ENCODE peak calls at places on chromosome X, in nine cellular contexts. E, K, D, X, W, N, Q, J and U are unnamed samples.

GRCh38 chrX:132875705-132876508 is 82.5 kb downstream of the HS6ST2 start:
- DNase-seq in E (no peak), K (no peak), D (no peak), X (no peak), W (no peak), N (no peak), Q (no peak), J (no peak), U (no peak)

GRCh38 chrX:131675596-131676194 is 131.8 kb downstream of the OR13H1 start:
- DNase-seq in E (no peak), K (no peak), D (no peak), X (peak), W (no peak), N (no peak), Q (peak), J (no peak), U (no peak)

GRCh38 chrX:149572743-149573142 is 14.5 kb downstream of the MAGEA9B start:
- DNase-seq in E (no peak), K (no peak), D (no peak), X (no peak), W (no peak), N (no peak), Q (no peak), J (no peak), U (no peak)

GRCh38 chrX:28609003-28609402 is 21.8 kb downstream of the IL1RAPL1 start:
- DNase-seq in E (no peak), K (no peak), D (no peak), X (no peak), W (no peak), N (no peak), Q (no peak), J (no peak), U (no peak)

GRCh38 chrX:149504226-149504914 is 736 bp downstream of the IDS start:
- DNase-seq in E (no peak), K (peak), D (no peak), X (no peak), W (no peak), N (no peak), Q (no peak), J (peak), U (no peak)

GRCh38 chrX:129726307-129727111 is 12.3 kb upstream of the XPNPEP2 start:
- DNase-seq in E (peak), K (peak), D (peak), X (peak), W (peak), N (peak), Q (peak), J (peak), U (peak)

GRCh38 chrX:129139837-129140679 is 383.2 kb downstream of the SMARCA1 start:
- DNase-seq in E (no peak), K (no peak), D (no peak), X (no peak), W (no peak), N (no peak), Q (no peak), J (no peak), U (no peak)

GRCh38 chrX:118510076-118510475 is 14.5 kb downstream of the DOCK11 start:
- DNase-seq in E (no peak), K (no peak), D (no peak), X (no peak), W (no peak), N (no peak), Q (no peak), J (peak), U (no peak)

GRCh38 chrX:23820235-23820782 is 37.3 kb downstream of the SAT1 start:
- DNase-seq in E (no peak), K (no peak), D (no peak), X (peak), W (no peak), N (no peak), Q (no peak), J (no peak), U (no peak)

GRCh38 chrX:149314031-149314430 is 191.1 kb downstream of the IDS start:
- DNase-seq in E (no peak), K (peak), D (no peak), X (peak), W (no peak), N (no peak), Q (no peak), J (peak), U (no peak)

GRCh38 chrX:65522739-65523372 is 11.7 kb downstream of the LAS1L start:
- DNase-seq in E (no peak), K (no peak), D (no peak), X (peak), W (no peak), N (no peak), Q (peak), J (no peak), U (no peak)

GRCh38 chrX:85309717-85310116 is 65.9 kb downstream of the ZNF711 start:
- DNase-seq in E (no peak), K (no peak), D (no peak), X (no peak), W (no peak), N (no peak), Q (no peak), J (no peak), U (no peak)

GRCh38 chrX:68832101-68832416 is 3.2 kb downstream of the EFNB1 start:
- DNase-seq in E (peak), K (no peak), D (peak), X (peak), W (no peak), N (peak), Q (peak), J (peak), U (no peak)

GRCh38 chrX:153771261-153771681 is 7.2 kb downstream of the PLXNB3 start:
- DNase-seq in E (no peak), K (no peak), D (no peak), X (no peak), W (peak), N (no peak), Q (no peak), J (no peak), U (no peak)

GRCh38 chrX:109934935-109935334 is 68.0 kb upstream of the TMEM164 start:
- DNase-seq in E (no peak), K (no peak), D (no peak), X (no peak), W (no peak), N (no peak), Q (peak), J (no peak), U (no peak)

GRCh38 chrX:2228466-2228865 is 272.3 kb downstream of the DHRSX start:
- DNase-seq in E (no peak), K (no peak), D (no peak), X (no peak), W (no peak), N (no peak), Q (no peak), J (no peak), U (no peak)

GRCh38 chrX:120517936-120518335 is 42.8 kb downstream of the CUL4B start:
- DNase-seq in E (no peak), K (no peak), D (no peak), X (peak), W (no peak), N (peak), Q (peak), J (no peak), U (no peak)

GRCh38 chrX:12721042-12721441 is 70.2 kb upstream of the PRPS2 start:
- DNase-seq in E (no peak), K (no peak), D (no peak), X (no peak), W (no peak), N (no peak), Q (no peak), J (no peak), U (peak)

GRCh38 chrX:17944833-17945497 is 83.9 kb upstream of the RAI2 start:
- DNase-seq in E (peak), K (no peak), D (peak), X (peak), W (no peak), N (no peak), Q (no peak), J (no peak), U (peak)

GRCh38 chrX:152845618-152846240 is 14.9 kb downstream of the NSDHL start:
- DNase-seq in E (no peak), K (no peak), D (no peak), X (no peak), W (no peak), N (no peak), Q (no peak), J (no peak), U (no peak)

GRCh38 chrX:323721-324628 is 5.4 kb upstream of the GTPBP6 start:
- DNase-seq in E (peak), K (peak), D (no peak), X (peak), W (peak), N (no peak), Q (peak), J (peak), U (no peak)

GRCh38 chrX:47143894-47144625 is 442 bp downstream of the NDUFB11 start:
- DNase-seq in E (peak), K (peak), D (peak), X (peak), W (peak), N (no peak), Q (peak), J (no peak), U (no peak)

GRCh38 chrX:84187501-84188319 is at the start of gene RPS6KA6:
- DNase-seq in E (peak), K (peak), D (peak), X (no peak), W (peak), N (no peak), Q (peak), J (peak), U (peak)

GRCh38 chrX:3576886-3577516 is 136.4 kb downstream of the PRKX start:
- DNase-seq in E (peak), K (no peak), D (no peak), X (no peak), W (no peak), N (no peak), Q (peak), J (no peak), U (no peak)

GRCh38 chrX:23503835-23504539 is 163.3 kb upstream of the PRDX4 start:
- DNase-seq in E (peak), K (peak), D (peak), X (peak), W (peak), N (peak), Q (peak), J (peak), U (no peak)

DNA sequence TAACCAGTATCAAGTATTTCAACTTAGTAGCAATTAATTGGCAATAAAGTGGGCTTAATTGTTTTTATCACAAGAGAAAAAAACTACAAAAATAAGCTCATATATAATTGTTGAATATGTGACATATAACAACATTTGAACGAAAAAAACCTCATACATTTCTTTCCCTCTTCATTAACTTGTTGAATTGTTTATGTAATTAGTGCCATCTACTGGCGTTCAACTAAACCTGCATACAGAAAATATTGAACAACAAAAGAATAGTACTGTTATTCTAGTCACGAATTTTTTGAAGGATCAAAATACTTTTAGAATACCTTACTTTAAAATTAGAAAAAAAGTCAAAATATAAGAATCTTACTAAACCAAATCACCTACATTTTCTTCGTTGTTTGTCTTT is 586.5 kb upstream of the FTHL17 start:
- DNase-seq in E (no peak), K (no peak), D (no peak), X (peak), W (no peak), N (no peak), Q (peak), J (no peak), U (no peak)
- TF ChIP-seq CTCF in E (no peak), K (peak), D (peak), X (no peak), W (peak), N (peak), Q (peak), J (peak), U (peak)

GRCh38 chrX:72573158-72573511 is 492 bp upstream of the HDAC8 start:
- DNase-seq in E (no peak), K (no peak), D (no peak), X (no peak), W (no peak), N (no peak), Q (no peak), J (no peak), U (no peak)

GRCh38 chrX:72568406-72569092 is 4.1 kb downstream of the HDAC8 start:
- DNase-seq in E (no peak), K (no peak), D (no peak), X (no peak), W (no peak), N (no peak), Q (peak), J (no peak), U (no peak)

GRCh38 chrX:72572248-72573157 is at the start of gene HDAC8:
- DNase-seq in E (peak), K (peak), D (peak), X (peak), W (peak), N (peak), Q (peak), J (peak), U (peak)

GRCh38 chrX:72566448-72566847 is 6.2 kb downstream of the HDAC8 start:
- DNase-seq in E (no peak), K (no peak), D (no peak), X (no peak), W (no peak), N (no peak), Q (no peak), J (no peak), U (no peak)

DNA sequence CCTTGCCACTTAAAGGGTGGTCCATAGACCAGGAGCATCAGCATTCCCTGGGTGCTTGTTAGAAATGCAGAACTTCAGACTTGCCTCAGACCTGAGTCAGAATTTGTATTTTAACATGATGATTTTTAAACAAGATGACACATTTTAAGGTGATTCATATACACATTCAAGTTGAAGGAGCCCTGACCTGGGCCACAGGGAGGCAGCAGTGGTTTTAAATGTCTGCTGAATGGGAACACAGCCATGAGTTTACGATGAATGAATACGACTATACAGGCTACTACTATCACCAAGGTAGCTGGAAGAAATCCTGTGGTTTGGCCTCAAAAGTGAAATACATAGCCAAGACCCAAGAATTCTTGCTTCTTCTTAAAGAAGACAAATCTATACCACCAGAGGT is 2.9 kb downstream of the HDAC8 start:
- DNase-seq in E (no peak), K (no peak), D (no peak), X (peak), W (no peak), N (no peak), Q (peak), J (no peak), U (no peak)
- TF ChIP-seq CTCF in E (no peak), K (no peak), D (no peak), X (peak), W (no peak), N (no peak), Q (peak), J (no peak), U (no peak)

GRCh38 chrX:154822029-154822428 is 12.4 kb downstream of the SMIM9 start:
- DNase-seq in E (no peak), K (no peak), D (no peak), X (no peak), W (no peak), N (no peak), Q (no peak), J (no peak), U (no peak)
- TF ChIP-seq CTCF in E (no peak), K (no peak), D (no peak), X (no peak), W (no peak), N (no peak), Q (no peak), J (no peak), U (no peak)

GRCh38 chrX:7170903-7171302 is 22.9 kb upstream of the PUDP start:
- DNase-seq in E (peak), K (no peak), D (peak), X (no peak), W (no peak), N (no peak), Q (no peak), J (no peak), U (no peak)
- TF ChIP-seq CTCF in E (no peak), K (no peak), D (peak), X (peak), W (peak), N (peak), Q (peak), J (no peak), U (peak)

DNA sequence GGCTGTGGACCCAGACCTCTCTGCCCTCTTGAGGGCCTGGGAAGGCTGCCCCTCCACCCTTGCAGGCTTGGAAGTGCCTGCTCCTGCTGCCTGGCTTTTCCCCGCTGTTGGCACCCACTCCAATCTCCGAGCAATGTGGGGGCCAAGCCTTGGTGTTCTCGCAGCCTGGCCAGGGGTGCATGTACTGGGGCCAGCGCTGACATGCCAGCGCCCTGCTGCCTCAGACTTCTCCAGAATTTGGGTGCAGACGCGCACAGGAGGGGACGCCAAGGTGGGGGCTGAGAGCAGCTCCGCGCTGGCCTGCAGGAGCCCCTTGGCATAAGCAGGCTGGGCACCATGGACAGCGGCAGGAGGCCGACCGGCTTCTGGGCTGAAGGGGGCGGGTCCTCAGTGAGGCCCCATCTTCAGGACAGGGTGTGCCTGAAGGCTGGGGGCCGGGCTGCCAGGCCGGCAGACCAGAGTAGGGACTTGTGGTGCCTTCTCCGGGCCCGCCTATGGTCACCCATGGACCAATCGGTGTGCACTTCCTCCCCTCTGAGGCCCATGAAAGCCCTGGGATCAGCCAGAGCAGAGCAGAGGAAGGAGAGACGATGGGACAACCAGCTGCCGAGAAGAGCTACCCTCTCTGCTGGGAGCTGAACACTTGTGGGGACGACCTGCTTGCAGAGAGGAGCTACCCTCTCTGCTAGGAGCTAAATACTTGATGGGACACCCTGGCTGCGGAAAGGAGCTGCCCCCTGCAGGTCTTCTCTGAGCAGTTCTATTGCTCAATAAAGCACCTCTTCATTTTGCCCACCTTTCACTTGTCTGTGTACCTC is 118.3 kb downstream of the DNAAF6 start:
- DNase-seq in E (peak), K (peak), D (peak), X (peak), W (peak), N (peak), Q (peak), J (peak), U (peak)
- TF ChIP-seq CTCF in E (no peak), K (no peak), D (no peak), X (peak), W (no peak), N (peak), Q (peak), J (no peak), U (peak)

GRCh38 chrX:9341305-9342201 is 123.3 kb upstream of the TBL1X start:
- DNase-seq in E (peak), K (no peak), D (peak), X (no peak), W (peak), N (no peak), Q (peak), J (no peak), U (no peak)
- TF ChIP-seq CTCF in E (no peak), K (no peak), D (no peak), X (no peak), W (no peak), N (peak), Q (no peak), J (no peak), U (no peak)

GRCh38 chrX:19906293-19906692 is 18.9 kb upstream of the SH3KBP1 start:
- DNase-seq in E (peak), K (no peak), D (no peak), X (no peak), W (no peak), N (no peak), Q (no peak), J (no peak), U (no peak)

GRCh38 chrX:19909761-19910160 is 22.4 kb upstream of the SH3KBP1 start:
- DNase-seq in E (no peak), K (no peak), D (no peak), X (no peak), W (no peak), N (no peak), Q (no peak), J (no peak), U (no peak)

GRCh38 chrX:19911784-19912183 is 24.4 kb upstream of the SH3KBP1 start:
- DNase-seq in E (no peak), K (no peak), D (no peak), X (no peak), W (no peak), N (no peak), Q (no peak), J (no peak), U (no peak)

GRCh38 chrX:19904778-19905367 is 17.5 kb upstream of the SH3KBP1 start:
- DNase-seq in E (peak), K (no peak), D (no peak), X (peak), W (no peak), N (no peak), Q (peak), J (no peak), U (no peak)

GRCh38 chrX:19907794-19908193 is 20.4 kb upstream of the SH3KBP1 start:
- DNase-seq in E (no peak), K (no peak), D (no peak), X (no peak), W (no peak), N (no peak), Q (no peak), J (no peak), U (no peak)
- TF ChIP-seq CTCF in E (no peak), K (no peak), D (no peak), X (no peak), W (no peak), N (no peak), Q (no peak), J (no peak), U (no peak)

GRCh38 chrX:30938295-30938694 is 49.2 kb upstream of the TAB3 start:
- DNase-seq in E (no peak), K (no peak), D (no peak), X (no peak), W (no peak), N (no peak), Q (no peak), J (no peak), U (no peak)

GRCh38 chrX:30931920-30932319 is 42.9 kb upstream of the TAB3 start:
- DNase-seq in E (no peak), K (no peak), D (no peak), X (no peak), W (no peak), N (no peak), Q (no peak), J (no peak), U (no peak)

GRCh38 chrX:30930679-30931078 is 41.6 kb upstream of the TAB3 start:
- DNase-seq in E (no peak), K (no peak), D (no peak), X (no peak), W (no peak), N (no peak), Q (no peak), J (no peak), U (no peak)

GRCh38 chrX:30939928-30940327 is 50.9 kb upstream of the TAB3 start:
- DNase-seq in E (peak), K (no peak), D (peak), X (peak), W (no peak), N (no peak), Q (no peak), J (no peak), U (no peak)

DNA sequence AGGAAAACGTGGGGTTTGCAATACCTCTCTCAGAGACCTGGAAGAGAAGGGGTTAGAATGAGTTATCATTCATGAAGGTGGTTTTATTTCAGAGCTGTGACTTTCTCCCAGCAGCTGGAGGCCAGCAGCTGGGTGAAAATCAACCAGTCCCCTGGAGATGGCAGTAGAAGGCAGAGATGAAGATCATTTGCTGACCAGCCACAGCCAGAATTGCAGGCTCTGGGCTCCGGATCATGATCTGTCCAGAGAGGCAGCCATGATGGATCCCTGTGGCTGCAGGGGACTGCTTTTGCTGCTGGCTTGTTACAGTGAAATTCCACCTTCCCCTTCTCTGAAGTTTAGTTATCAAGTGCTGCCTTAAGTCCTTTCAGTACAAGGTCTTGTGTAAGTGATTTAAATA is 46.9 kb upstream of the TAB3 start:
- DNase-seq in E (peak), K (no peak), D (peak), X (peak), W (peak), N (no peak), Q (peak), J (no peak), U (peak)
- TF ChIP-seq CTCF in E (no peak), K (no peak), D (no peak), X (peak), W (peak), N (peak), Q (no peak), J (no peak), U (peak)